ENCODE peak calls at places on chromosomes 11 and 22, in ten cellular contexts. G is effector CD4-positive, alpha-beta T cell; M is nucleus accumbens; X is right cardiac atrium; J is NCI-H446; I is activated naive CD8-positive, alpha-beta T cell treated with anti-CD3 and anti-CD28 coated beads for 36 hours; T is K562; N is activated CD8-positive, alpha-beta memory T cell treated with anti-CD3 and anti-CD28 coated beads, Interleukin-2, amount 50 U/mL, for 4 hours; Z is EH; A is NCI-H1048. K is an unnamed sample.

GRCh38 chr11:62919898-62920640 is 1.1 kb downstream of the CHRM1 start:
- DNase-seq in G (no peak), M (no peak), X (no peak), J (no peak), I (no peak), T (peak; percentile 46), N (no peak), Z (no peak), A (no peak), K (no peak)

GRCh38 chr11:123054301-123055065 is 7.5 kb downstream of the HSPA8 start:
- DNase-seq in G (no peak), M (no peak), X (no peak), J (no peak), I (no peak), T (peak; percentile 57), N (no peak), Z (peak; percentile 78), A (peak; percentile 29), K (no peak)

GRCh38 chr11:111911563-111912401 is at the start of gene CRYAB:
- DNase-seq in G (no peak), M (peak; percentile 67), X (peak; percentile 91), J (peak; percentile 54), I (no peak), T (peak; percentile 36), N (no peak), Z (peak; percentile 100), A (no peak), K (no peak)

GRCh38 chr11:134907636-134908035 is 495.6 kb upstream of the B3GAT1 start:
- DNase-seq in G (no peak), M (no peak), X (no peak), J (no peak), I (no peak), T (no peak), N (no peak), Z (no peak), A (no peak), K (no peak)

GRCh38 chr11:112177610-112178009 is 2.3 kb downstream of the BCO2 start:
- DNase-seq in G (no peak), M (no peak), X (no peak), J (no peak), I (no peak), T (no peak), N (no peak), Z (no peak), A (no peak), K (no peak)

GRCh38 chr11:12963789-12964536 is 45.2 kb upstream of the RASSF10 start:
- DNase-seq in G (peak; percentile 48), M (no peak), X (peak; percentile 68), J (peak; percentile 61), I (peak; percentile 44), T (peak; percentile 86), N (peak; percentile 59), Z (peak; percentile 64), A (peak; percentile 49), K (peak; percentile 14)

GRCh38 chr11:57641426-57641825 is 8.3 kb downstream of the YPEL4 start:
- DNase-seq in G (no peak), M (no peak), X (no peak), J (peak; percentile 49), I (no peak), T (peak; percentile 53), N (no peak), Z (peak; percentile 72), A (no peak), K (no peak)

GRCh38 chr22:35467788-35468187 is 67.8 kb downstream of the MCM5 start:
- DNase-seq in G (no peak), M (peak; percentile 20), X (peak; percentile 86), J (no peak), I (no peak), T (no peak), N (no peak), Z (peak; percentile 73), A (no peak), K (no peak)

GRCh38 chr11:73298233-73298632 is 9.8 kb upstream of the ARHGEF17 start:
- DNase-seq in G (no peak), M (no peak), X (no peak), J (no peak), I (no peak), T (no peak), N (no peak), Z (no peak), A (no peak), K (no peak)

GRCh38 chr11:34798985-34799384 is 117.2 kb downstream of the APIP start:
- DNase-seq in G (no peak), M (no peak), X (no peak), J (no peak), I (no peak), T (no peak), N (no peak), Z (no peak), A (no peak), K (no peak)

GRCh38 chr22:37240240-37240940 is 3.7 kb downstream of the RAC2 start:
- DNase-seq in G (no peak), M (no peak), X (no peak), J (no peak), I (no peak), T (no peak), N (no peak), Z (no peak), A (no peak), K (no peak)

GRCh38 chr11:14259186-14259784 is 99.7 kb downstream of the RRAS2 start:
- DNase-seq in G (no peak), M (no peak), X (no peak), J (no peak), I (no peak), T (no peak), N (no peak), Z (no peak), A (no peak), K (no peak)

GRCh38 chr11:19102521-19102900 is 14.5 kb upstream of the ZDHHC13 start:
- DNase-seq in G (no peak), M (no peak), X (no peak), J (no peak), I (no peak), T (no peak), N (no peak), Z (no peak), A (no peak), K (no peak)

GRCh38 chr22:35740616-35741015 is 22.9 kb downstream of the APOL5 start:
- DNase-seq in G (no peak), M (no peak), X (no peak), J (no peak), I (no peak), T (no peak), N (no peak), Z (no peak), A (no peak), K (no peak)

GRCh38 chr11:74265256-74265655 is 46.2 kb downstream of the P4HA3 start:
- DNase-seq in G (no peak), M (no peak), X (no peak), J (no peak), I (no peak), T (no peak), N (no peak), Z (no peak), A (no peak), K (no peak)

GRCh38 chr22:29346659-29347058 is 31.2 kb upstream of the RASL10A start:
- DNase-seq in G (no peak), M (peak; percentile 37), X (peak; percentile 50), J (peak; percentile 46), I (no peak), T (no peak), N (no peak), Z (no peak), A (no peak), K (no peak)

GRCh38 chr11:68212421-68213134 is 518 bp downstream of the KMT5B start:
- DNase-seq in G (peak; percentile 50), M (no peak), X (peak; percentile 76), J (peak; percentile 34), I (peak; percentile 76), T (peak; percentile 85), N (peak; percentile 56), Z (peak; percentile 84), A (peak; percentile 20), K (peak; percentile 31)

GRCh38 chr11:130876931-130877330 is 39.3 kb downstream of the SNX19 start:
- DNase-seq in G (no peak), M (no peak), X (no peak), J (no peak), I (no peak), T (no peak), N (no peak), Z (no peak), A (no peak), K (no peak)

GRCh38 chr11:33713914-33714398 is 13.3 kb upstream of the C11orf91 start:
- DNase-seq in G (no peak), M (no peak), X (no peak), J (no peak), I (no peak), T (no peak), N (no peak), Z (no peak), A (no peak), K (no peak)

GRCh38 chr22:44709881-44710400 is 7.9 kb downstream of the PRR5 start:
- DNase-seq in G (no peak), M (no peak), X (no peak), J (no peak), I (no peak), T (peak; percentile 43), N (peak; percentile 31), Z (no peak), A (no peak), K (no peak)

GRCh38 chr11:77080643-77081210 is 14.0 kb downstream of the CAPN5 start:
- DNase-seq in G (no peak), M (no peak), X (peak; percentile 22), J (no peak), I (no peak), T (no peak), N (no peak), Z (peak; percentile 45), A (no peak), K (no peak)

GRCh38 chr22:19719055-19719482 is 4.3 kb upstream of the GP1BB start:
- DNase-seq in G (no peak), M (no peak), X (peak; percentile 38), J (no peak), I (peak; percentile 42), T (peak; percentile 94), N (peak; percentile 61), Z (peak; percentile 27), A (no peak), K (no peak)